ENCODE peak calls at places on chromosome 13, in six cellular contexts. One of them, this sample, is unnamed.

GRCh38 chr13:47158583-47158982 is 261.7 kb upstream of the HTR2A start:
- DNase-seq in stimulated activated CD4-positive, alpha-beta T cell treated with anti-CD3 and anti-CD28 coated beads, Interleukin-4, amount 100 ng/mL, for 48 hours: no peak
- DNase-seq in T47D: no peak
- DNase-seq in GM10248: no peak
- DNase-seq in NCI-H1417: no peak
- DNase-seq in iris pigment epithelial cell: no peak
- DNase-seq in this sample: no peak

GRCh38 chr13:30963794-30964193 is 31.3 kb downstream of the TEX26 start:
- DNase-seq in iris pigment epithelial cell: peak; percentile 69
- DNase-seq in GM10248: no peak
- DNase-seq in T47D: peak; percentile 56
- DNase-seq in NCI-H1417: no peak
- DNase-seq in stimulated activated CD4-positive, alpha-beta T cell treated with anti-CD3 and anti-CD28 coated beads, Interleukin-4, amount 100 ng/mL, for 48 hours: no peak
- DNase-seq in this sample: no peak

GRCh38 chr13:47945738-47946137 is 55.3 kb downstream of the SUCLA2 start:
- DNase-seq in stimulated activated CD4-positive, alpha-beta T cell treated with anti-CD3 and anti-CD28 coated beads, Interleukin-4, amount 100 ng/mL, for 48 hours: no peak
- DNase-seq in GM10248: no peak
- DNase-seq in NCI-H1417: no peak
- DNase-seq in T47D: no peak
- DNase-seq in iris pigment epithelial cell: peak; percentile 96
- DNase-seq in this sample: no peak

GRCh38 chr13:67643656-67644055 is 413.5 kb upstream of the PCDH9 start:
- DNase-seq in NCI-H1417: no peak
- DNase-seq in iris pigment epithelial cell: no peak
- DNase-seq in GM10248: no peak
- DNase-seq in stimulated activated CD4-positive, alpha-beta T cell treated with anti-CD3 and anti-CD28 coated beads, Interleukin-4, amount 100 ng/mL, for 48 hours: no peak
- DNase-seq in T47D: no peak
- DNase-seq in this sample: no peak

GRCh38 chr13:109989686-109990085 is 203.3 kb upstream of the IRS2 start:
- DNase-seq in NCI-H1417: no peak
- DNase-seq in T47D: no peak
- DNase-seq in iris pigment epithelial cell: peak; percentile 64
- DNase-seq in stimulated activated CD4-positive, alpha-beta T cell treated with anti-CD3 and anti-CD28 coated beads, Interleukin-4, amount 100 ng/mL, for 48 hours: no peak
- DNase-seq in GM10248: no peak
- DNase-seq in this sample: no peak

GRCh38 chr13:98977568-98978270 is at the start of gene DOCK9:
- DNase-seq in iris pigment epithelial cell: peak; percentile 77
- DNase-seq in NCI-H1417: no peak
- DNase-seq in stimulated activated CD4-positive, alpha-beta T cell treated with anti-CD3 and anti-CD28 coated beads, Interleukin-4, amount 100 ng/mL, for 48 hours: no peak
- DNase-seq in GM10248: no peak
- DNase-seq in T47D: no peak
- DNase-seq in this sample: no peak

GRCh38 chr13:44713793-44714469 is 137.8 kb upstream of the TSC22D1 start:
- DNase-seq in NCI-H1417: no peak
- DNase-seq in iris pigment epithelial cell: peak; percentile 97
- DNase-seq in stimulated activated CD4-positive, alpha-beta T cell treated with anti-CD3 and anti-CD28 coated beads, Interleukin-4, amount 100 ng/mL, for 48 hours: no peak
- DNase-seq in GM10248: no peak
- DNase-seq in T47D: no peak
- DNase-seq in this sample: no peak

GRCh38 chr13:50587122-50587521 is 256.4 kb downstream of the DLEU7 start:
- DNase-seq in GM10248: no peak
- DNase-seq in iris pigment epithelial cell: no peak
- DNase-seq in T47D: no peak
- DNase-seq in NCI-H1417: no peak
- DNase-seq in stimulated activated CD4-positive, alpha-beta T cell treated with anti-CD3 and anti-CD28 coated beads, Interleukin-4, amount 100 ng/mL, for 48 hours: no peak
- DNase-seq in this sample: no peak

GRCh38 chr13:47897411-47898050 is 103.5 kb downstream of the SUCLA2 start:
- DNase-seq in GM10248: no peak
- DNase-seq in T47D: peak; percentile 74
- DNase-seq in iris pigment epithelial cell: peak; percentile 60
- DNase-seq in NCI-H1417: no peak
- DNase-seq in stimulated activated CD4-positive, alpha-beta T cell treated with anti-CD3 and anti-CD28 coated beads, Interleukin-4, amount 100 ng/mL, for 48 hours: no peak
- DNase-seq in this sample: no peak

GRCh38 chr13:77902319-77902963 is 16.2 kb downstream of the EDNRB start:
- DNase-seq in GM10248: no peak
- DNase-seq in NCI-H1417: no peak
- DNase-seq in T47D: no peak
- DNase-seq in iris pigment epithelial cell: no peak
- DNase-seq in stimulated activated CD4-positive, alpha-beta T cell treated with anti-CD3 and anti-CD28 coated beads, Interleukin-4, amount 100 ng/mL, for 48 hours: no peak
- DNase-seq in this sample: no peak

GRCh38 chr13:40809471-40809870 is 20.1 kb downstream of the SLC25A15 start:
- DNase-seq in stimulated activated CD4-positive, alpha-beta T cell treated with anti-CD3 and anti-CD28 coated beads, Interleukin-4, amount 100 ng/mL, for 48 hours: no peak
- DNase-seq in T47D: no peak
- DNase-seq in iris pigment epithelial cell: no peak
- DNase-seq in NCI-H1417: no peak
- DNase-seq in GM10248: no peak
- DNase-seq in this sample: no peak

GRCh38 chr13:48818495-48818961 is 157.2 kb upstream of the FNDC3A start:
- DNase-seq in T47D: no peak
- DNase-seq in NCI-H1417: no peak
- DNase-seq in stimulated activated CD4-positive, alpha-beta T cell treated with anti-CD3 and anti-CD28 coated beads, Interleukin-4, amount 100 ng/mL, for 48 hours: no peak
- DNase-seq in GM10248: no peak
- DNase-seq in iris pigment epithelial cell: peak; percentile 96
- DNase-seq in this sample: no peak

GRCh38 chr13:114043421-114044053 is 69.7 kb upstream of the C13orf46 start:
- DNase-seq in GM10248: no peak
- DNase-seq in stimulated activated CD4-positive, alpha-beta T cell treated with anti-CD3 and anti-CD28 coated beads, Interleukin-4, amount 100 ng/mL, for 48 hours: no peak
- DNase-seq in iris pigment epithelial cell: peak; percentile 93
- DNase-seq in T47D: peak; percentile 77
- DNase-seq in NCI-H1417: no peak
- DNase-seq in this sample: no peak

GRCh38 chr13:39855236-39855635 is 199.8 kb downstream of the COG6 start:
- DNase-seq in iris pigment epithelial cell: no peak
- DNase-seq in stimulated activated CD4-positive, alpha-beta T cell treated with anti-CD3 and anti-CD28 coated beads, Interleukin-4, amount 100 ng/mL, for 48 hours: no peak
- DNase-seq in NCI-H1417: no peak
- DNase-seq in GM10248: no peak
- DNase-seq in T47D: no peak
- DNase-seq in this sample: no peak

GRCh38 chr13:72648513-72649065 is 78.8 kb downstream of the MZT1 start:
- DNase-seq in GM10248: no peak
- DNase-seq in NCI-H1417: no peak
- DNase-seq in T47D: peak; percentile 23
- DNase-seq in iris pigment epithelial cell: no peak
- DNase-seq in stimulated activated CD4-positive, alpha-beta T cell treated with anti-CD3 and anti-CD28 coated beads, Interleukin-4, amount 100 ng/mL, for 48 hours: no peak
- DNase-seq in this sample: no peak

GRCh38 chr13:45370922-45371406 is 30.0 kb upstream of the TPT1 start:
- DNase-seq in iris pigment epithelial cell: peak; percentile 65
- DNase-seq in T47D: peak; percentile 61
- DNase-seq in GM10248: peak; percentile 73
- DNase-seq in NCI-H1417: no peak
- DNase-seq in stimulated activated CD4-positive, alpha-beta T cell treated with anti-CD3 and anti-CD28 coated beads, Interleukin-4, amount 100 ng/mL, for 48 hours: peak; percentile 42
- DNase-seq in this sample: peak; percentile 48

This sample was measured in GM06990.